ENCODE peak calls at places on chromosomes 1 and 21, in six cellular contexts. G is DND-41, T is H9, V is PC-3, U is GM12878, W is keratinocyte. D is an unnamed sample.

GRCh38 chr1:115782571-115783281 is 14.2 kb upstream of the CASQ2 start:
- DNase-seq in G (no peak), T (no peak), V (peak), U (no peak), W (peak), D (peak)

GRCh38 chr1:196317535-196318522 is 290.4 kb downstream of the KCNT2 start:
- DNase-seq in G (peak), T (no peak), V (peak), U (no peak), W (no peak), D (peak)

GRCh38 chr1:109980324-109981127 is 4.0 kb upstream of the AHCYL1 start:
- DNase-seq in G (no peak), T (peak), V (peak), U (no peak), W (no peak), D (no peak)

GRCh38 chr1:72100766-72101165 is 181.6 kb downstream of the NEGR1 start:
- DNase-seq in G (no peak), T (no peak), V (no peak), U (no peak), W (no peak), D (no peak)

GRCh38 chr21:45078877-45079281 is 4.5 kb downstream of the ADARB1 start:
- DNase-seq in G (peak), T (no peak), V (no peak), U (no peak), W (no peak), D (no peak)

GRCh38 chr1:200875416-200875815 is 2.6 kb downstream of the GPR25 start:
- DNase-seq in G (no peak), T (no peak), V (no peak), U (no peak), W (no peak), D (no peak)

GRCh38 chr1:91622586-91622985 is 121.9 kb downstream of the CDC7 start:
- DNase-seq in G (no peak), T (no peak), V (no peak), U (no peak), W (no peak), D (no peak)

GRCh38 chr1:153793261-153793972 is 18.2 kb downstream of the SLC27A3 start:
- DNase-seq in G (no peak), T (no peak), V (no peak), U (no peak), W (no peak), D (no peak)

GRCh38 chr1:181040284-181040865 is 6.6 kb downstream of the MR1 start:
- DNase-seq in G (no peak), T (no peak), V (no peak), U (no peak), W (no peak), D (no peak)

GRCh38 chr1:221366495-221367095 is 375.3 kb downstream of the DUSP10 start:
- DNase-seq in G (no peak), T (no peak), V (no peak), U (no peak), W (no peak), D (no peak)

GRCh38 chr21:29096619-29097018 is 23.2 kb upstream of the CCT8 start:
- DNase-seq in G (no peak), T (no peak), V (no peak), U (no peak), W (no peak), D (no peak)

GRCh38 chr1:19597463-19598309 is 46.4 kb upstream of the NBL1 start:
- DNase-seq in G (no peak), T (no peak), V (peak), U (no peak), W (no peak), D (peak)

GRCh38 chr1:89908993-89909436 is 85.9 kb upstream of the ZNF326 start:
- DNase-seq in G (no peak), T (no peak), V (peak), U (no peak), W (no peak), D (no peak)

GRCh38 chr1:79899914-79900313 is 893.4 kb upstream of the ADGRL4 start:
- DNase-seq in G (no peak), T (no peak), V (peak), U (no peak), W (no peak), D (no peak)

GRCh38 chr1:236129315-236129714 is 13.0 kb upstream of the GPR137B start:
- DNase-seq in G (no peak), T (peak), V (no peak), U (no peak), W (no peak), D (no peak)

GRCh38 chr1:228180271-228180987 is 14.8 kb downstream of the IBA57 start:
- DNase-seq in G (no peak), T (no peak), V (peak), U (no peak), W (no peak), D (peak)

GRCh38 chr1:81471255-81471654 is 329.5 kb upstream of the ADGRL2 start:
- DNase-seq in G (no peak), T (no peak), V (no peak), U (no peak), W (no peak), D (no peak)

GRCh38 chr1:55034476-55035133 is 4.7 kb upstream of the PCSK9 start:
- DNase-seq in G (no peak), T (no peak), V (no peak), U (no peak), W (no peak), D (no peak)

GRCh38 chr1:110282395-110282794 is 56.8 kb upstream of the RBM15 start:
- DNase-seq in G (no peak), T (no peak), V (no peak), U (no peak), W (no peak), D (no peak)

GRCh38 chr1:21289700-21290545 is at the start of gene ECE1:
- DNase-seq in G (peak), T (peak), V (peak), U (no peak), W (no peak), D (peak)

GRCh38 chr1:235017719-235018118 is 110.9 kb downstream of the TOMM20 start:
- DNase-seq in G (no peak), T (no peak), V (peak), U (no peak), W (no peak), D (no peak)

GRCh38 chr1:161200992-161201827 is 957 bp upstream of the NDUFS2 start:
- DNase-seq in G (no peak), T (no peak), V (no peak), U (no peak), W (no peak), D (no peak)

GRCh38 chr1:226309398-226310122 is 596 bp upstream of the LIN9 start:
- DNase-seq in G (no peak), T (no peak), V (peak), U (no peak), W (no peak), D (peak)

GRCh38 chr21:39687069-39687468 is 57.9 kb upstream of the IGSF5 start:
- DNase-seq in G (no peak), T (no peak), V (no peak), U (no peak), W (no peak), D (no peak)

GRCh38 chr1:64082459-64082858 is 121.0 kb upstream of the UBE2U start:
- DNase-seq in G (no peak), T (no peak), V (no peak), U (no peak), W (no peak), D (no peak)

GRCh38 chr1:197614916-197615692 is 160.2 kb downstream of the DENND1B start:
- DNase-seq in G (peak), T (no peak), V (peak), U (peak), W (no peak), D (peak)

GRCh38 chr1:197618065-197618464 is 157.2 kb downstream of the DENND1B start:
- DNase-seq in G (no peak), T (no peak), V (no peak), U (no peak), W (no peak), D (no peak)

GRCh38 chr1:116203192-116203723 is 92.1 kb downstream of the MAB21L3 start:
- DNase-seq in G (no peak), T (no peak), V (peak), U (no peak), W (no peak), D (no peak)

GRCh38 chr21:33396966-33397365 is 6.2 kb upstream of the IFNGR2 start:
- DNase-seq in G (no peak), T (no peak), V (no peak), U (no peak), W (no peak), D (no peak)

GRCh38 chr21:29277442-29277841 is 21.3 kb upstream of the BACH1 start:
- DNase-seq in G (no peak), T (no peak), V (no peak), U (no peak), W (no peak), D (no peak)

GRCh38 chr1:203172184-203173115 is 3.2 kb downstream of the MYBPH start:
- DNase-seq in G (peak), T (peak), V (peak), U (no peak), W (no peak), D (peak)

GRCh38 chr1:8821084-8821483 is 3.6 kb upstream of the RERE start:
- DNase-seq in G (no peak), T (no peak), V (no peak), U (no peak), W (no peak), D (no peak)

GRCh38 chr1:164673584-164674214 is 114.7 kb downstream of the PBX1 start:
- DNase-seq in G (no peak), T (peak), V (peak), U (no peak), W (no peak), D (no peak)

GRCh38 chr1:181061891-181062777 is 26.4 kb upstream of the IER5 start:
- DNase-seq in G (no peak), T (no peak), V (no peak), U (peak), W (no peak), D (peak)

GRCh38 chr21:36910581-36911307 is 55.7 kb downstream of the HLCS start:
- DNase-seq in G (no peak), T (no peak), V (peak), U (no peak), W (no peak), D (no peak)

GRCh38 chr1:155938220-155938627 is 3.2 kb upstream of the RXFP4 start:
- DNase-seq in G (peak), T (no peak), V (peak), U (peak), W (no peak), D (peak)

GRCh38 chr1:119008483-119009299 is 20.5 kb upstream of the TBX15 start:
- DNase-seq in G (peak), T (peak), V (peak), U (peak), W (no peak), D (peak)

DNA sequence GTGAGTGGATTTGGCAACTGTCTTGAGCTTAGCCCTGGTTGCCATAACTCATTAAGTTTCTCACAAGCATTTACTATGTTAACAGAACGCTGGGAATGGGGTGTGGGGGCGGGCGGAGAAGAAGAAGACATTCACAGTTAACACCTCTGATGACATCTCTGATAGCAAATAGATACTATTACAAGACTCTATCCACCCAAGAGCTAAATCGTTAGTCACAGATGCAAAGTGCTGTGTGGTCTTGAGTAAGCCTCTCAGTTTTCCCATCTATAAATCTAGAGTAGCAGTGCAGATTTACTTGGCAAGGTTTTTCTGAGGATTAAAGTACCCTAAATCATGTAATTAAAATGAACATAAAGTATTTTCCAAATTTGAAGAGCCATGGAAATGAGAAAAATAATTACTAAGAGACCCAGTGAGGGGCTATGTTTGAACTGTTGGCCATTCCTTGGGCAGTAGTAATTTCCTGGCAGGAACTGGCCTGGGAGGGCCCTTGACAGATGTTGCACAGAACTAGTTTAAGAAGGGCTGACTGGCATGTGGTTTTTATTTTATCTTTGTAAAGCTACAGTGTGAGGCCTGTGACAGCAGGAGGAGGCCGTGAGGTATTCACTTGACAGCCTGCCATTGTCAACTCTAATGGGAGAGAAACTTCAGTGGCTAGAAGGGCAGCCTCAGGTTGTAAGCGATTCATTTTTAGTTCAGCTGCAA is 58.7 kb upstream of the APOBEC4 start:
- DNase-seq in G (no peak), T (no peak), V (no peak), U (no peak), W (no peak), D (no peak)
- TF ChIP-seq CTCF in G (no peak), T (no peak), V (no peak), U (no peak), W (no peak), D (no peak)

DNA sequence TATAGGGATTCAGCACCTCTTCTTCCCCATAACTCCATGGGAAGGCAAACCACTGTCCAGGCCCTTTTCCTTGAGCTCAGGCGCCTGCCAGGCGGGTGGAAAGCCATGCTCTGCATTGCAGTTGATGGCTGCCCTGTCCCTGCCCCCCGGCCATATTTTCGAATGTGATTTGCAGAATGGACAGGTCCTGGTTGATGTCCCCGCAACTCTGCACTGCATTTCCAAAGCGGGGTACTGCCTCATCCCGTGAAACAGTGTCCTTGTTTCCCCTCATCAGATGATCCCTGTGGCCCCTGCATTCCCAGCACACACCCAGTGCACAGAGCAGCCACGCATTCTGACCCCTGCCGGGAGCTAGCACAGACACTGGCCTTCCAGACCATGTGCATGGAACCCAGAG is 33.7 kb upstream of the SCMH1 start:
- DNase-seq in G (no peak), T (peak), V (no peak), U (no peak), W (no peak), D (no peak)
- H3K4me2 ChIP-seq in G (no peak), T (no peak), V (no peak), U (no peak), W (no peak), D (no peak)

DNA sequence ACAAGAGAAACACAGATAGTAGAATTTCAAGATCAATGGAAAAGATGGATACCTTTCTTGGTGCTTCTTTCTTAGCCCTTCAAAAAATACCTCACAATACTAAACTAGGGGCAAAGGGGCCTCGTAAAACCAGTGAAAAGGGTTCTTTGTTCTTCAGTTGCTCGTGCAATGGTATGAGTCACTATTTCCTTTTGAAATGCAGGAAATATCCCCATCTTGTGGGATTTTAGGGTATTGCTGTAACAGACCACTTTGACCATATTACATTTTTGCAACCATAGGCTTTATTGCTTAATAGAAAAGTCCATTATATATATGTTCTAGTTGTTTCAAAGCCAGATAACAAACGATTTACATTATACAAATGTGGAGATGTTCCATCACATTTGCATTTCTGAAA is 88.7 kb upstream of the PKN2 start:
- DNase-seq in G (no peak), T (no peak), V (peak), U (peak), W (peak), D (peak)
- TF ChIP-seq CTCF in G (peak), T (peak), V (peak), U (peak), W (peak), D (peak)

DNA sequence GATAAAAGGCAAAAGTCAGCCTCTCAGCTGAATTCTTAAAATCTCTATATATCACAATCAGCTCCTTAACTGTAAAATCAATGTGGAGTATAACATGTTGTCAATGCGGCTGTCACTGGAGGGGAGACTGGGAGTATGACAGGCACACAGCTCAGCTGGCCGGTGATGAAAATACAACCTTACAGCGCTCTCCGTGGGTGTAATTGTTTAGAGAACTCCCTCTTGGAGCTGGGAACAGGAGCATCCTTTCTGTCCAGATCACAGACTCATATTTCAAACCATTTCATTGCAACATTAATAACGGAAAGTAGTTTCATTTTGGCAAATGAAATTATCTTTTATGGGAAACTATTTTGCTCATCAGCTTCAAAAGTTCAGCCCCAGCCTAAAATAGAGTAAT is 324.6 kb downstream of the KCTD3 start:
- DNase-seq in G (no peak), T (no peak), V (no peak), U (no peak), W (no peak), D (no peak)
- H3K4me2 ChIP-seq in G (no peak), T (no peak), V (peak), U (no peak), W (no peak), D (no peak)

GRCh38 chr1:68497358-68497698 is 446 bp upstream of the DEPDC1 start:
- DNase-seq in G (no peak), T (no peak), V (no peak), U (no peak), W (no peak), D (no peak)
- TF ChIP-seq CTCF in G (no peak), T (no peak), V (no peak), U (no peak), W (no peak), D (no peak)

GRCh38 chr1:50414853-50415234 is 8.4 kb downstream of the DMRTA2 start:
- DNase-seq in G (no peak), T (no peak), V (no peak), U (no peak), W (no peak), D (no peak)
- H3K4me2 ChIP-seq in G (no peak), T (peak), V (no peak), U (no peak), W (no peak), D (no peak)

GRCh38 chr1:215923129-215923824 is 356.2 kb downstream of the KCTD3 start:
- DNase-seq in G (no peak), T (no peak), V (peak), U (no peak), W (peak), D (no peak)
- TF ChIP-seq CTCF in G (no peak), T (no peak), V (no peak), U (no peak), W (no peak), D (no peak)

DNA sequence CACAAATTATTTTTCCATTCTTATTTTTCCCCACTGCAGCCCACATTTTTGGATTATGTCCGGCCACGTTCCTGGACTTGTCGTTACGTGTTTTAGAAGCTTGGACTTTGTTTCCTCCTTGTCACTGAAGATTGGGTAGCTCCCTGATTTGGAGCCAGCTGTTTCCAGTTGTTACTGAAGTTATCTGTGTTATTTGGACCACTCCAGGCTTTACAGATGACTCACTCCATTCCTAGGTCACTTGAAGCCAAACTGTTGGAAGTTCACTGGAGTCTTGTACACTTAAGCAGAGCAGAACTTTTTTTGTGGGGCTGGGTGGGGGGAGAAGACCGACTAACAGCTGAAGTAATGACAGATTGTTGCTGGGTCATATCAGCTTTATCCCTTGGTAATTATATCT is 12.2 kb upstream of the AXDND1 start:
- DNase-seq in G (no peak), T (no peak), V (no peak), U (no peak), W (peak), D (no peak)
- H3K4me2 ChIP-seq in G (no peak), T (no peak), V (no peak), U (no peak), W (no peak), D (no peak)

GRCh38 chr1:77514871-77515776 is 167.3 kb downstream of the ZZZ3 start:
- DNase-seq in G (no peak), T (peak), V (no peak), U (no peak), W (no peak), D (no peak)
- TF ChIP-seq CTCF in G (no peak), T (peak), V (no peak), U (peak), W (no peak), D (no peak)

GRCh38 chr1:44759077-44759476 is 16.3 kb upstream of the RPS8 start:
- DNase-seq in G (no peak), T (no peak), V (no peak), U (no peak), W (no peak), D (no peak)
- H3K4me2 ChIP-seq in G (no peak), T (no peak), V (no peak), U (no peak), W (no peak), D (no peak)